ENCODE peak calls at places on chromosome 20, in four cellular contexts. One of them, this sample, is unnamed.
A peak's percentile ranks its signal among the peaks of the same experiment; 100 is the strongest.

GRCh38 chr20:10443936-10444335 is 8.8 kb downstream of the SLX4IP start:
- DNase-seq in heart right ventricle: no peak
- DNase-seq in left ventricle myocardium inferior: no peak
- DNase-seq in endothelial cell of umbilical vein: no peak
- DNase-seq in this sample: no peak

GRCh38 chr20:1905693-1906092 is 10.5 kb downstream of the SIRPA start:
- DNase-seq in heart right ventricle: no peak
- DNase-seq in left ventricle myocardium inferior: no peak
- DNase-seq in endothelial cell of umbilical vein: no peak
- DNase-seq in this sample: no peak

GRCh38 chr20:35952480-35953410 is 1.6 kb downstream of the SCAND1 start:
- DNase-seq in heart right ventricle: no peak
- DNase-seq in left ventricle myocardium inferior: no peak
- DNase-seq in endothelial cell of umbilical vein: peak; percentile 27
- DNase-seq in this sample: no peak

GRCh38 chr20:8310618-8311017 is 178.6 kb downstream of the PLCB1 start:
- DNase-seq in heart right ventricle: no peak
- DNase-seq in left ventricle myocardium inferior: no peak
- DNase-seq in endothelial cell of umbilical vein: no peak
- DNase-seq in this sample: no peak

GRCh38 chr20:9590189-9590588 is 75.8 kb downstream of the LAMP5 start:
- DNase-seq in heart right ventricle: no peak
- DNase-seq in left ventricle myocardium inferior: no peak
- DNase-seq in endothelial cell of umbilical vein: peak; percentile 60
- DNase-seq in this sample: no peak

GRCh38 chr20:38187512-38187911 is 22.4 kb upstream of the TGM2 start:
- DNase-seq in heart right ventricle: no peak
- DNase-seq in left ventricle myocardium inferior: no peak
- DNase-seq in endothelial cell of umbilical vein: no peak
- DNase-seq in this sample: no peak

GRCh38 chr20:45976132-45976531 is 4.1 kb upstream of the ZNF335 start:
- DNase-seq in heart right ventricle: no peak
- DNase-seq in left ventricle myocardium inferior: no peak
- DNase-seq in endothelial cell of umbilical vein: no peak
- DNase-seq in this sample: no peak

GRCh38 chr20:7858851-7859250 is 81.4 kb downstream of the HAO1 start:
- DNase-seq in heart right ventricle: no peak
- DNase-seq in left ventricle myocardium inferior: no peak
- DNase-seq in endothelial cell of umbilical vein: no peak
- DNase-seq in this sample: no peak

GRCh38 chr20:57653546-57653900 is 33.3 kb upstream of the ZBP1 start:
- DNase-seq in heart right ventricle: peak; percentile 2
- DNase-seq in left ventricle myocardium inferior: no peak
- DNase-seq in endothelial cell of umbilical vein: no peak
- DNase-seq in this sample: no peak

GRCh38 chr20:57568960-57569359 is 8.1 kb downstream of the PCK1 start:
- DNase-seq in heart right ventricle: no peak
- DNase-seq in left ventricle myocardium inferior: no peak
- DNase-seq in endothelial cell of umbilical vein: no peak
- DNase-seq in this sample: no peak

GRCh38 chr20:25447671-25448070 is 40.2 kb downstream of the GINS1 start:
- DNase-seq in heart right ventricle: no peak
- DNase-seq in left ventricle myocardium inferior: no peak
- DNase-seq in endothelial cell of umbilical vein: no peak
- DNase-seq in this sample: no peak

GRCh38 chr20:58718121-58718563 is 25.5 kb downstream of the NPEPL1 start:
- DNase-seq in heart right ventricle: no peak
- DNase-seq in left ventricle myocardium inferior: no peak
- DNase-seq in endothelial cell of umbilical vein: no peak
- DNase-seq in this sample: no peak

GRCh38 chr20:47392015-47392720 is 35.7 kb upstream of the ZMYND8 start:
- DNase-seq in heart right ventricle: no peak
- DNase-seq in left ventricle myocardium inferior: peak; percentile 17
- DNase-seq in endothelial cell of umbilical vein: peak; percentile 85
- DNase-seq in this sample: peak; percentile 57

GRCh38 chr20:35680464-35681183 is 15.9 kb upstream of the CPNE1 start:
- DNase-seq in heart right ventricle: no peak
- DNase-seq in left ventricle myocardium inferior: no peak
- DNase-seq in endothelial cell of umbilical vein: no peak
- DNase-seq in this sample: no peak

GRCh38 chr20:25632940-25633790 is 9.4 kb upstream of the NANP start:
- DNase-seq in heart right ventricle: no peak
- DNase-seq in left ventricle myocardium inferior: no peak
- DNase-seq in endothelial cell of umbilical vein: peak; percentile 35
- DNase-seq in this sample: no peak

GRCh38 chr20:37598611-37599342 is 71.1 kb upstream of the BLCAP start:
- DNase-seq in heart right ventricle: no peak
- DNase-seq in left ventricle myocardium inferior: no peak
- DNase-seq in endothelial cell of umbilical vein: no peak
- DNase-seq in this sample: no peak

GRCh38 chr20:25574411-25574810 is 10.9 kb downstream of the NINL start:
- DNase-seq in heart right ventricle: no peak
- DNase-seq in left ventricle myocardium inferior: no peak
- DNase-seq in endothelial cell of umbilical vein: peak; percentile 60
- DNase-seq in this sample: no peak

GRCh38 chr20:61748376-61748775 is 317.3 kb downstream of the TAF4 start:
- DNase-seq in heart right ventricle: no peak
- DNase-seq in left ventricle myocardium inferior: no peak
- DNase-seq in endothelial cell of umbilical vein: no peak
- DNase-seq in this sample: no peak

GRCh38 chr20:45752747-45753146 is 30.6 kb downstream of the SPINT4 start:
- DNase-seq in heart right ventricle: no peak
- DNase-seq in left ventricle myocardium inferior: no peak
- DNase-seq in endothelial cell of umbilical vein: no peak
- DNase-seq in this sample: no peak

GRCh38 chr20:41080866-41081265 is 52.2 kb downstream of the TOP1 start:
- DNase-seq in heart right ventricle: no peak
- DNase-seq in left ventricle myocardium inferior: no peak
- DNase-seq in endothelial cell of umbilical vein: peak; percentile 45
- DNase-seq in this sample: no peak

GRCh38 chr20:50514750-50515149 is 4.6 kb downstream of the PTPN1 start:
- DNase-seq in heart right ventricle: no peak
- DNase-seq in left ventricle myocardium inferior: no peak
- DNase-seq in endothelial cell of umbilical vein: no peak
- DNase-seq in this sample: no peak

GRCh38 chr20:58675146-58675584 is 17.4 kb upstream of the NPEPL1 start:
- DNase-seq in heart right ventricle: no peak
- DNase-seq in left ventricle myocardium inferior: no peak
- DNase-seq in endothelial cell of umbilical vein: no peak
- DNase-seq in this sample: no peak

GRCh38 chr20:31687777-31688176 is 34.9 kb downstream of the BCL2L1 start:
- DNase-seq in heart right ventricle: no peak
- DNase-seq in left ventricle myocardium inferior: no peak
- DNase-seq in endothelial cell of umbilical vein: no peak
- DNase-seq in this sample: no peak

GRCh38 chr20:32578840-32579239 is 6.3 kb downstream of the NOL4L start:
- DNase-seq in heart right ventricle: no peak
- DNase-seq in left ventricle myocardium inferior: no peak
- DNase-seq in endothelial cell of umbilical vein: no peak
- DNase-seq in this sample: no peak

GRCh38 chr20:22984611-22985010 is 50.5 kb upstream of the SSTR4 start:
- DNase-seq in heart right ventricle: no peak
- DNase-seq in left ventricle myocardium inferior: no peak
- DNase-seq in endothelial cell of umbilical vein: no peak
- DNase-seq in this sample: no peak

GRCh38 chr20:57008217-57008616 is 258.2 kb downstream of the BMP7 start:
- DNase-seq in heart right ventricle: no peak
- DNase-seq in left ventricle myocardium inferior: no peak
- DNase-seq in endothelial cell of umbilical vein: no peak
- DNase-seq in this sample: no peak

GRCh38 chr20:50546729-50547314 is 36.6 kb downstream of the PTPN1 start:
- DNase-seq in heart right ventricle: no peak
- DNase-seq in left ventricle myocardium inferior: no peak
- DNase-seq in endothelial cell of umbilical vein: no peak
- DNase-seq in this sample: peak; percentile 35

GRCh38 chr20:57879437-57880115 is 169.8 kb upstream of the PMEPA1 start:
- DNase-seq in heart right ventricle: peak; percentile 25
- DNase-seq in left ventricle myocardium inferior: peak; percentile 57
- DNase-seq in endothelial cell of umbilical vein: no peak
- DNase-seq in this sample: no peak

GRCh38 chr20:18904192-18904591 is 90.6 kb downstream of the SCP2D1 start:
- DNase-seq in heart right ventricle: no peak
- DNase-seq in left ventricle myocardium inferior: no peak
- DNase-seq in endothelial cell of umbilical vein: no peak
- DNase-seq in this sample: no peak

GRCh38 chr20:14568225-14568624 is 230.8 kb upstream of the FLRT3 start:
- DNase-seq in heart right ventricle: no peak
- DNase-seq in left ventricle myocardium inferior: no peak
- DNase-seq in endothelial cell of umbilical vein: no peak
- DNase-seq in this sample: no peak

GRCh38 chr20:14569631-14570030 is 232.2 kb upstream of the FLRT3 start:
- DNase-seq in heart right ventricle: no peak
- DNase-seq in left ventricle myocardium inferior: no peak
- DNase-seq in endothelial cell of umbilical vein: no peak
- DNase-seq in this sample: no peak

GRCh38 chr20:14576478-14576877 is 239.1 kb upstream of the FLRT3 start:
- DNase-seq in heart right ventricle: no peak
- DNase-seq in left ventricle myocardium inferior: no peak
- DNase-seq in endothelial cell of umbilical vein: no peak
- DNase-seq in this sample: no peak

GRCh38 chr20:14568701-14569100 is 231.3 kb upstream of the FLRT3 start:
- DNase-seq in heart right ventricle: no peak
- DNase-seq in left ventricle myocardium inferior: no peak
- DNase-seq in endothelial cell of umbilical vein: no peak
- DNase-seq in this sample: no peak

DNA sequence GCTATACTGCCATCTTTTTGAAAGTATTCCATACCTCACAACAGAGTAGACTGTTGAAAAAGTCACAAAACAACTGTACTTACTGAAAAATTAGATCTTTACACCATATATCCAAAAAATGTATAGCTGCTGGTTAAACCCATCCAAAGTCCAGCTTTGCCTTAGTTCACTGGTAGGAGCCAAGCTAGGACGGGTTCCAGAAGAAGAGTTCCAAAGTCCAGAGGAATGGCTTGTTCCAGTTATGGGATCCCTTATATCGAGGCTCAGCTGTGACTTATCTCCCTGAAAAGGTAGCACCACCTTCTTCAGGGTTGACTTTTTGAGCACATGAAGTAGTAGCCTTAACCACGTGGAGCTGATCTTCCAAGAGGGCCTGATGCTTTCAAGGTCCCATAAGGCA is 236.3 kb upstream of the FLRT3 start:
- DNase-seq in heart right ventricle: no peak
- DNase-seq in left ventricle myocardium inferior: no peak
- DNase-seq in endothelial cell of umbilical vein: no peak
- DNase-seq in this sample: no peak
- H3K36me3 ChIP-seq in heart right ventricle: no peaks in the 10 kb centered on the region
- H3K36me3 ChIP-seq in left ventricle myocardium inferior: no peaks in the 10 kb centered on the region
- H3K36me3 ChIP-seq in endothelial cell of umbilical vein: no peaks in the 10 kb centered on the region
- H3K36me3 ChIP-seq in this sample: no peaks in the 10 kb centered on the region

GRCh38 chr20:19991826-19992225 is 25.3 kb upstream of the NAA20 start:
- DNase-seq in heart right ventricle: no peak
- DNase-seq in left ventricle myocardium inferior: no peak
- DNase-seq in endothelial cell of umbilical vein: peak; percentile 18
- DNase-seq in this sample: no peak
- H3K4me3 ChIP-seq in heart right ventricle: no peak overlapping the region
- H3K4me3 ChIP-seq in left ventricle myocardium inferior: no peak overlapping the region
- H3K4me3 ChIP-seq in endothelial cell of umbilical vein: no peak overlapping the region
- H3K4me3 ChIP-seq in this sample: no peak overlapping the region

GRCh38 chr20:13449868-13450441 is 188.8 kb downstream of the TASP1 start:
- DNase-seq in heart right ventricle: no peak
- DNase-seq in left ventricle myocardium inferior: no peak
- DNase-seq in endothelial cell of umbilical vein: no peak
- DNase-seq in this sample: no peak
- H3K36me3 ChIP-seq in heart right ventricle: no peaks in the 10 kb centered on the region
- H3K36me3 ChIP-seq in left ventricle myocardium inferior: no peaks in the 10 kb centered on the region
- H3K36me3 ChIP-seq in endothelial cell of umbilical vein: no peaks in the 10 kb centered on the region
- H3K36me3 ChIP-seq in this sample: no peaks in the 10 kb centered on the region

GRCh38 chr20:407953-408842 is at the start of gene RBCK1:
- DNase-seq in heart right ventricle: peak; percentile 91
- DNase-seq in left ventricle myocardium inferior: peak; percentile 86
- DNase-seq in endothelial cell of umbilical vein: peak; percentile 69
- DNase-seq in this sample: peak; percentile 88

GRCh38 chr20:407097-407952 is 774 bp upstream of the RBCK1 start:
- DNase-seq in heart right ventricle: peak; percentile 68
- DNase-seq in left ventricle myocardium inferior: peak; percentile 80
- DNase-seq in endothelial cell of umbilical vein: peak; percentile 84
- DNase-seq in this sample: peak; percentile 87

GRCh38 chr20:408843-409696 is 971 bp downstream of the RBCK1 start:
- DNase-seq in heart right ventricle: no peak
- DNase-seq in left ventricle myocardium inferior: no peak
- DNase-seq in endothelial cell of umbilical vein: peak; percentile 10
- DNase-seq in this sample: peak; percentile 55

GRCh38 chr20:412081-412480 is 4.0 kb downstream of the RBCK1 start:
- DNase-seq in heart right ventricle: no peak
- DNase-seq in left ventricle myocardium inferior: no peak
- DNase-seq in endothelial cell of umbilical vein: no peak
- DNase-seq in this sample: no peak

DNA sequence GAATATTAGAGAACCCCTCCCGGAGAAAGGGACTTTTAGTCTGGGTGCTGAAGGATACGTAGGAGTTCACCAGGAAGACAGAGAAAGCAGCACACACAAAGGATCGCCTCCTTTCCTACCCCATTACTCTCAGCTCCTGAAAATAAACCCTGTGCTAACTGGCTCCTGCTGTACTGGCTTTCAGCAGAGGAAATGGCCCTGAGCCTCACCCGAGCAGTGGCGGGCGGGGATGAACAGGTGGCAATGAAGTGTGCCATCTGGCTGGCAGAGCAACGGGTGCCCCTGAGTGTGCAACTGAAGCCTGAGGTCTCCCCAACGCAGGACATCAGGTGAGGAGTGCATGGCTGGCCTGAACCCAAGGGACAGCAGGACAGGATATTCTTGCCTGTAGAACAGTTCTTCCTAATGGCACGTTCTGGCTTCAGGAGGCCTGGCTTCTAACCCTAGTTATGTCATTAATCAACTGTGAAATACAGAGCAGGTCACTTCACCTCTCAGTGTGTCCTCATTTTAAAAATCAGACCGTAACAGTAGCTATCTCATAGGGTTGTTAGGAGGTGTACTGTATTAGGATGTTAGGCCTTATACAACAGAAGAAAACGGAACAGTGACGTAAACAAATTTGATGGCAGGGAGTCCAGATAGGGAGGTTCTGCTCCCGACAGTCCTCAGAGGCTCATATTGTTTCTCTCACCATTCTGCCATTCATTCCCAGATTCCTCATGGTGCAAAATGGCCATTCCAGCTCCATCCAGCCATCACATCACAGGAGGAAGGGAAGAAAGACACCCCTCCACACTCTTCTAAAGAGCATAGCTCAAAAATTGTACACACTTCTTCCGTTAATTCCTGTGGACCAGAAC is 1.8 kb downstream of the RBCK1 start:
- DNase-seq in heart right ventricle: no peak
- DNase-seq in left ventricle myocardium inferior: no peak
- DNase-seq in endothelial cell of umbilical vein: no peak
- DNase-seq in this sample: no peak
- H3K4me3 ChIP-seq in heart right ventricle: peak overlapping the region; percentile 90
- H3K4me3 ChIP-seq in left ventricle myocardium inferior: peak overlapping the region; percentile 76
- H3K4me3 ChIP-seq in endothelial cell of umbilical vein: no peak overlapping the region
- H3K4me3 ChIP-seq in this sample: peak overlapping the region; percentile 99

DNA sequence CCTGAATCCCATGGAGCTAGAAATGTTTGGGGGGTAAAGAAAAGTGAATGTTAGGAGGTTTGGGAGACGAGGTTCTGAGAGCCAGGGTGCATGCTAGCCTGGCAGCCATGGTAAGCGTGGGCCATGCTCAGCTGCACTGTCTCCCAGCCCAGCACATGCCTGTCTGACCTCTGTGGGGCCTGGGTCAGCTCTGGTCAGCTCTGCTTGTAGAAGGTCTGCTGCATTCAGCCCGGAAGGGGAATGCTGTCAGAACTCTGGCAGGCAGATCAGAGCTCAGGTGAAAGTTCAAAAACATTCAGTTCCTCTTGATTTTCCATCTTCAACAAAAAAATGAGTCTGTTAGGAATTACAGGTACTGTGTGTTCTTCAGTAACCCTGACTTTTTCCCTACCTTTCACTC is 5.8 kb upstream of the GNRH2 start:
- DNase-seq in heart right ventricle: no peak
- DNase-seq in left ventricle myocardium inferior: no peak
- DNase-seq in endothelial cell of umbilical vein: no peak
- DNase-seq in this sample: no peak
- H3K36me3 ChIP-seq in heart right ventricle: peaks cover 10% of the 10 kb centered on the region
- H3K36me3 ChIP-seq in left ventricle myocardium inferior: peaks cover 58% of the 10 kb centered on the region
- H3K36me3 ChIP-seq in endothelial cell of umbilical vein: peaks cover 9% of the 10 kb centered on the region
- H3K36me3 ChIP-seq in this sample: peaks cover 29% of the 10 kb centered on the region

This sample was measured in GM06990.